ENCODE peak calls at places on chromosomes 13 and 19, in four cellular contexts. T is neuronal stem cell, E is mammary epithelial cell, D is GM23338. Q is an unnamed sample.

GRCh38 chr19:49180659-49181058 is 23.1 kb downstream of the TRPM4 start:
- DNase-seq in T (no peak), E (no peak), D (no peak), Q (no peak)

GRCh38 chr13:112877976-112878955 is 90.7 kb upstream of the MCF2L start:
- DNase-seq in T (no peak), E (no peak), D (no peak), Q (no peak)

GRCh38 chr13:108895220-108895704 is 265.9 kb downstream of the MYO16 start:
- DNase-seq in T (peak), E (peak), D (peak), Q (peak)

GRCh38 chr13:75927183-75927582 is 291.1 kb downstream of the LMO7 start:
- DNase-seq in T (no peak), E (no peak), D (no peak), Q (no peak)

GRCh38 chr19:23855676-23856075 is 59.0 kb upstream of the ZNF726 start:
- DNase-seq in T (no peak), E (no peak), D (peak), Q (no peak)

GRCh38 chr13:21123956-21124355 is 52.4 kb downstream of the SKA3 start:
- DNase-seq in T (no peak), E (no peak), D (peak), Q (no peak)

GRCh38 chr19:33795370-33796163 is 1.1 kb upstream of the KCTD15 start:
- DNase-seq in T (peak), E (peak), D (peak), Q (peak)

GRCh38 chr13:52454459-52454824 is 836 bp upstream of the CKAP2 start:
- DNase-seq in T (no peak), E (peak), D (peak), Q (peak)

GRCh38 chr19:7293795-7294570 is at the start of gene INSR:
- DNase-seq in T (peak), E (peak), D (peak), Q (peak)

GRCh38 chr13:26721251-26721939 is 39.2 kb downstream of the GPR12 start:
- DNase-seq in T (no peak), E (no peak), D (no peak), Q (no peak)

DNA sequence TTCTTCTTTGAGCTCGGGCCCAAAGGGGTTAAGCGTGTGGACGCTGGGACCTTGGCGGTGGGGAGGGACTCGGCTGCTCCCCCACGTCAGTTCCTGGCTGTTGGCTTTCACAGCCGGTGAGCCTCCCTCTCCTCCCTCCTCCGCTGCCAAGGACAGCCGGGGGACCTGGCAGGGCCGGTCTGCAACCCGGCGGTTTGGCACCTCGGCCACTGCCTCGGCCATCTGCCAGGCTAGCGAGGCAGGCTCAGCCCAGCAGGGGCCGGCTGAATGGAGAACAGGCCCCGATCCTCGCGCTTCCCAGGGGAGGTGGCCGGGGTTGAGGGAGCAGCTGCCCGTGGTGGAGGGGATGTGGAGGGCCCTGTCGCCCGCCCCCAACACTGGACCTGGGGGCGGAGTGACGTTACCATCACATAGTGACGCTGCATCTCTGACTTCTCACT is 5.0 kb downstream of the TLE5 start:
- DNase-seq in T (no peak), E (peak), D (no peak), Q (no peak)
- H3K4me2 ChIP-seq in T (no peak), E (peak), D (no peak), Q (peak)

GRCh38 chr13:110308377-110309158 is 1.5 kb downstream of the COL4A2 start:
- DNase-seq in T (peak), E (peak), D (peak), Q (peak)

GRCh38 chr13:110309661-110310524 is 2.8 kb downstream of the COL4A2 start:
- DNase-seq in T (no peak), E (no peak), D (no peak), Q (no peak)

GRCh38 chr13:110310541-110311491 is 3.7 kb downstream of the COL4A2 start:
- DNase-seq in T (no peak), E (no peak), D (no peak), Q (no peak)

GRCh38 chr13:110307697-110308376 is 753 bp downstream of the COL4A2 start:
- DNase-seq in T (peak), E (peak), D (peak), Q (peak)

DNA sequence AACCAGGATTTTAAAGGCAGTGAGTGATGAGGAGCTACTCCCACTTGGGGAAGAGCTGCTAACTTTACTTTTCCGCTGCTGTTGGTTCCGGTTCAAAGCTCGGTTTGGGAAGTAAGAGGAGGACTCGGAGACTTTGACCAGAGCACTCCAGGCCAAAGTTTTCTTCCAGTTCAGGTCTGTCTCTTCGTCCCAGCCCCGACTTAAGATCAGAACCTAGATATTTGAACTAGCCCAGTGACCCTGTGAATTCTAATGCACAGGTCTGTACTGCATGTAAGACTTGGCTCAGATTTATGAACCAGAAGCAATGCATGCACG is 2.0 kb downstream of the COL4A2 start:
- DNase-seq in T (no peak), E (no peak), D (no peak), Q (no peak)
- H3K4me2 ChIP-seq in T (peak), E (peak), D (peak), Q (peak)

GRCh38 chr19:56670401-56670960 is 1.1 kb downstream of the ZNF835 start:
- DNase-seq in T (no peak), E (no peak), D (no peak), Q (no peak)

GRCh38 chr19:56667311-56667870 is 4.2 kb downstream of the ZNF835 start:
- DNase-seq in T (no peak), E (no peak), D (no peak), Q (no peak)

GRCh38 chr19:56671613-56671994 is at the start of gene ZNF835:
- DNase-seq in T (peak), E (no peak), D (peak), Q (no peak)

GRCh38 chr19:56668676-56669075 is 2.9 kb downstream of the ZNF835 start:
- DNase-seq in T (no peak), E (no peak), D (no peak), Q (no peak)

DNA sequence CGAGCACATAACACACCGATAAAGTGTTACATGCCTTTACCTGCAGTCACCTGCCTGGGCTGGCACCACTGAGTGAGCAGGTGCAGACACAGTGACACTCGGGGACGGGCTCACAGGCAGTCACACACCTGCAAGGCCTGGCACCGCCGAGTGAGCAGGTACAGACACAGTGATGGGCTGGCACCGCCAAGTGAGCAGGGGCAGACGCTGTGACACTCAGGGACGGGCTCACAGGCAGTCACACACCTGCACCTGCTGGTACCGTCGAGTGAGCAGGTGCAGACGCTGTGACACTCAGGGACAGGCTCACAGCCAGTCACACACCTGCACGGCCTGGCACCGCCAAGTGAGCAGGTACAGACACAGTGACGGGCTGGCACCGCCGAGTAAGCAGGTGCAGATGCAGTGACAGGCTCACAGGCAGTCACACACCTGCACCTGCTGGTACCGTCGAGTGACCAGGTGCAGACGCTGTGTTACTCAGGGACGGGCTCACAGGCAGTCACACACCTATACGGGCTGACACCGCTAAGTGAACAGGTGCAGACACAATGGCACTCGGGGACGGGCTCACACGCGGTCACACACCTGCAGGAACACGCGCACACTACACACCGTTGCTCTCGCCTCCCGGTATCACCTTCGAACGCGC is 470 bp downstream of the ZNF835 start:
- DNase-seq in T (peak), E (no peak), D (no peak), Q (no peak)
- H3K4me2 ChIP-seq in T (peak), E (no peak), D (no peak), Q (no peak)

DNA sequence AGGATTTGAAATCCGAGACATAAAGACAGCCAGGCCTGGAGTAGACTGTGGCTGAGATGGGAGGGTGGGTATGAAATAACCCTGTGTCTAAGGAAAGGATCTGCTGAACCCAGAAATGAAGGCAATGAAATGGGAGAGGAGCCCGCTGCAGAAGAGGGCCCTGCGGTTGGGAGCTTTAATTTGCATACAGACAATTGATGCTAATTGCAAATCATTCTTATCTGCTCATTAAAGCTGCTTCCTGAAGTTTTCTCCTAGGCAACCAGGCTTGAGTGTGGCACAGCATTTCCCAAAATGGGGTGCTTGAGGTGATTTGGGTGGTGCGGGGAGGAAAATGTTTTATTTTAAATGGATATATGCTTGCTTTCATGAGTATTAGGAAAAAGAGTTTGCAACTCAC is 55.4 kb downstream of the DPF1 start:
- DNase-seq in T (no peak), E (no peak), D (peak), Q (no peak)
- H3K4me2 ChIP-seq in T (no peak), E (no peak), D (peak), Q (no peak)

DNA sequence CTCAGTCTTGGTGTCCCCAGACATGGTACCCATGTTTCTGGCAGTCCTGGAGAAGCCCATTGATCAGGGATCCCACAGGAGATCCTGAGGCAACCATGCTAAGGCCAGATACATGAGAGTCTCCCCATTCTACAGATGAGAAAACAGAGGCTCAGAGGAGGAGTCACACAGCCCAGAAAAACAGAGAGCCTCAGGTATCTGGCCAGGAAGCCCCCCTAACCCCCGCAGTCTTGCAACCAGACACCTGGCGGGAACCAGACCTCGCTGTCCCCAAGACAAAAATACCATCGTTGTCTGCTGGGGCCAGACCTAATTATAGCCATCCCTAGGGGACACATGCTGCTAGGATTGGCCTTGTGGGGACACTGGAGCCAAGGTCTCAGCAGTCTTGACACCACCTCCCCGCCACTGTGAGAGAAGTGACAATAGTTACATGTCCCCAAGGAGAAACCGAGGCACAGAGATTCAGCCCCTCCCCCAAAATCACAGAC is 1.6 kb upstream of the PDE4C start:
- DNase-seq in T (no peak), E (no peak), D (no peak), Q (no peak)
- H3K4me2 ChIP-seq in T (no peak), E (no peak), D (no peak), Q (no peak)